ENCODE peak calls at places on chromosomes 12 and 14, in six cellular contexts. T is trophoblast cell, O is H9, H is H1, L is IMR-90, B is mesenchymal stem cell. F is an unnamed sample. For H3K79me1, the result is how much of the 10 kb centered on the place peaks cover.

GRCh38 chr12:64679487-64679983 is 69.2 kb downstream of the RASSF3 start:
- DNase-seq in O (no peak), H (no peak), B (no peak), T (no peak), L (peak), F (no peak)

GRCh38 chr12:44930972-44931600 is 55.0 kb upstream of the NELL2 start:
- DNase-seq in L (peak), T (peak), H (no peak), O (no peak), B (peak), F (peak)

GRCh38 chr12:65826513-65827171 is 2.4 kb downstream of the HMGA2 start:
- DNase-seq in B (peak), L (peak), O (no peak), H (no peak), T (no peak), F (no peak)

GRCh38 chr12:71755146-71755892 is 656 bp downstream of the RAB21 start:
- DNase-seq in T (peak), O (no peak), B (peak), H (no peak), L (peak), F (no peak)

GRCh38 chr14:50233335-50234250 is 2.2 kb upstream of the SOS2 start:
- DNase-seq in O (no peak), T (peak), H (no peak), B (no peak), L (no peak), F (no peak)

GRCh38 chr12:63965936-63966602 is 121.6 kb downstream of the SRGAP1 start:
- DNase-seq in B (no peak), H (no peak), L (peak), O (no peak), T (no peak), F (no peak)

GRCh38 chr12:3103806-3104205 is 26.6 kb downstream of the TSPAN9 start:
- DNase-seq in H (no peak), O (no peak), B (no peak), L (no peak), T (no peak), F (no peak)

GRCh38 chr14:78714722-78715121 is 544.5 kb downstream of the NRXN3 start:
- DNase-seq in B (no peak), H (no peak), L (no peak), O (no peak), T (no peak), F (no peak)

GRCh38 chr12:69284131-69284530 is 44.8 kb downstream of the CPSF6 start:
- DNase-seq in L (peak), H (peak), O (peak), B (peak), T (peak), F (peak)

GRCh38 chr14:42163136-42163535 is 556.5 kb downstream of the LRFN5 start:
- DNase-seq in L (no peak), B (no peak), T (no peak), O (no peak), H (no peak), F (no peak)

GRCh38 chr12:26239508-26240328 is 44.3 kb downstream of the SSPN start:
- DNase-seq in B (peak), L (peak), H (no peak), T (no peak), O (no peak), F (no peak)

GRCh38 chr14:95564060-95564459 is 29.2 kb downstream of the GLRX5 start:
- DNase-seq in B (no peak), T (no peak), H (no peak), O (no peak), L (peak), F (no peak)

DNA sequence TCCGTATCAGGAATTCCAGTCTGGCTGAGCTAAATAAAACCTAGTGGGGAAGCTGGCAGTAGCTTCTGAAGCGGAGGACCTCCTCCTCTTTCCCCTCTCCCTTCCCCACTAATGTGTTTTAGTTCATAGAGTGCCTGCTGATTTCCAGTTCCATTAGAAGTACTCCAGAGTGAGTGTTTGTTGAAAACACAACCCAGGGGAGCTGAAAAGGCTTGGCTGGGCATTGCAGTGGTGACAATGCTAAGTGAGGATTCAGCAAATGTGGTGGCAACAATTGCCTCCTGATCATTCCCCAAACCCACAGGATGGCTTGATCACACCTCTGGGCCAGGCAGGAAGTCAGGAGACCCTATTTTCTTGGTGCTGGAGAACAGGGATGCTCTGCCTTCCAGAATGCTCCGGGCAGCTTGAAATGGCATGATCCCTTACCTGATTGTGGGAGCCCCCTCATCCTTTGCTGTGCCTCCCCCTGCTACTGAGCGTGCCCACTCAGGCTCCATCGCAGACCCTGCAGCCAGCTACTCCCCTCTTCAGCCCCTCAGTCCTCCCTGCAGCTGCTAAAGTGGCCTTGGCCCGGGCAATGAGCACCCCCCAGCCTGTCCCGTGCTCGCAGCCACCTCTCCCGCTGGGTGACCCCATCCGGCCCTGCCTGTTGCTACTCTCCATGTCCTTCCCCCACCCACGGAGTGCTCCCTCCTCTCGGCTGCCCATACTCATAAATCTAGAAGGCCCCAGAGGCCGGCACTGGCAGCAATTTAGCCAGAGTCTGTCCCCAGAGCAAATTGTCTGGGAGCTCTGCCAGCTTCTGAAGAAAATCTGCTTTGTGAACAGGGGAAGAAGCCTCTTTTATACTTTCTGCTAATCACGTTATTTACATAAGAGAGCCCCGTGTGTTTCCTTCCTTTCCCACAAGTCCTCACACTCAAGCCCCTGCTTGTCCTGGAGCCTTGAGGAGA is 143.9 kb upstream of the FRMD6 start:
- DNase-seq in B (peak), L (peak), T (no peak), O (no peak), H (no peak), F (no peak)
- H2AFZ ChIP-seq in B (no peak), L (peak), T (no peak), O (no peak), H (peak), F (peak)

DNA sequence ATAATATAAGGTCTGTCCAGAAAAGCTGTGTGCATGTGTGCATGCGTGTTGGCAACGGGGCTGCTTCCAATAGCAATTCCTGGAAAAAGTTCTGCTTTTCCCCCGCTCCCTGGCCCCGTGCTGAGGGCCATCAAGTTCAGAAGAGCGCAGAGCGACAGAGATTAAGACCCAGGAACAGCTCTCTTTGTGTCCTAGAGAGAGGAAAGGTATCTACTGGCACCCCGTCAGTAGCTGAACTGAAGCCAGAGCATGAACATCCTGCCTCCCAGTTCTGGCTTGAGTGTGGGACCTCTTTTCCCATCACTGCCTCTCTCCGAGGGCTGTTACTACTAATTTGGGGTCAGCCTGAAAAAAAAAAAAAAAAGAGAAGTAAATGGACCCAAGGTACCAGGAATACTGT is 15.5 kb downstream of the HDAC7 start:
- DNase-seq in T (no peak), H (no peak), O (no peak), B (no peak), L (no peak), F (no peak)
- H3K79me1 ChIP-seq in T (under half), H (under half), O (under half), B (under half), L (half or more), F (under half)

DNA sequence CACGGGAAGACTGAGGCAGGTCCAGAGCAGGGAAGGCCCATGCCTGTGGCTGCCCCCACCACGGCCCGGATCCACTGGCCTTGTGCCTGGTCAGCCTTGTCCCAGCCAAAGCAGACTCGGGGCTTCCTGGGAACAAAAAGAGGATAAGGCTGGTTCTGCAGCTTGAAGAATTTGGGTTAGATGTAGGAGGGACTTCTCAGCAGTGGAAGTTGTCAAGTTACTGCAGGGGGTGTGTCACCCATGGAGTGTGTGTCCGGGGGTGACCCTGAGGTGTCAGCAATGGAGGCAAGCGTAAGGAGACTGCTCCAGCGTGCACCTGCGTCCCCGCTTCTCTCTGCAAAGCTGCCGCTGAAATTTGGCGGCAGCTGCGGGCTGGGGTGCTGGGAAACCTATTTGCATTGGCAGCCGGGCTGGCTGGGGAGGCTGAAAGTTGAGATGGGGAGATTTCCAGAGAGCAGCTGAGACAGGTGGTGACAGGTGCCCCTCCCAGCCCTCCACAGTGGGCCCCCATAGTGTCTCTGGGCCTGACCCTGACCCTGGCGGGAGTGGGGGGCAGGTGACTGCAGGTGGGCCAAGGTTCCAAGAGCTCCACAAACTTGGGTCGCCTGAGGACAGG is 12.5 kb upstream of the TNFAIP2 start:
- DNase-seq in B (no peak), L (peak), O (no peak), T (no peak), H (no peak), F (no peak)
- H3K9ac ChIP-seq in B (peak), L (peak), O (no peak), T (no peak), H (no peak), F (peak)

DNA sequence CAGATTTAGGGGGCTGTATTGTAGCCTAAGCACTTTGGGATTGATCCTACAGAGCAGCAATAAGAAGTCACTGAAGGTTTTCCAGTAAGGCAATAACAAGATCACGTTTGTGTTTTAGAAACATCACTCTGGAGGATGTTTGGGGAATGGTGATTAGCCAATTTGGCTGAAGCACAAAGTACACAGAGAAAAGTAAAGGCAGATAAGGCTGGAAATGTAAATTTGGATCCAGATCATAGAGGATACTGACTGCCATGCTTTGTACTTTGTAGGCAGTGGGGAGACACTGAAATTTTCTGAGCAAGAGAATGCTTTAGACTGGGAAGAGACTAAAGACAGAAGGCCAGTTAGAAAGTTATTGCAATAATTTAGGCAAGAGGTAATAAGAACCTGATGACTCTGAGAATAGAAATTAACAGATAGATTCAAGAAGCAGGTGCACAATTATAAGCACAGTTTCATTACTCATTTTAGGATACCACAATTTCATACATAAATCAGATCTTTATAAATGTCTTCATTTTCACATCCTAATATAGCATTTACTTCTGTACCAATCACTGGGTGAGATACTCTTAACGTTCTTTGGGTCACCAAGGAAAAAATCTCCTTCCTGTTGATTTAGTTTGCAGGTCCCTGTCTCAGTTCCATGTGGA is 314.5 kb upstream of the GARIN6 start:
- DNase-seq in B (no peak), L (no peak), O (no peak), T (no peak), H (no peak), F (no peak)
- H2AFZ ChIP-seq in B (no peak), L (no peak), O (no peak), T (no peak), H (no peak), F (no peak)

DNA sequence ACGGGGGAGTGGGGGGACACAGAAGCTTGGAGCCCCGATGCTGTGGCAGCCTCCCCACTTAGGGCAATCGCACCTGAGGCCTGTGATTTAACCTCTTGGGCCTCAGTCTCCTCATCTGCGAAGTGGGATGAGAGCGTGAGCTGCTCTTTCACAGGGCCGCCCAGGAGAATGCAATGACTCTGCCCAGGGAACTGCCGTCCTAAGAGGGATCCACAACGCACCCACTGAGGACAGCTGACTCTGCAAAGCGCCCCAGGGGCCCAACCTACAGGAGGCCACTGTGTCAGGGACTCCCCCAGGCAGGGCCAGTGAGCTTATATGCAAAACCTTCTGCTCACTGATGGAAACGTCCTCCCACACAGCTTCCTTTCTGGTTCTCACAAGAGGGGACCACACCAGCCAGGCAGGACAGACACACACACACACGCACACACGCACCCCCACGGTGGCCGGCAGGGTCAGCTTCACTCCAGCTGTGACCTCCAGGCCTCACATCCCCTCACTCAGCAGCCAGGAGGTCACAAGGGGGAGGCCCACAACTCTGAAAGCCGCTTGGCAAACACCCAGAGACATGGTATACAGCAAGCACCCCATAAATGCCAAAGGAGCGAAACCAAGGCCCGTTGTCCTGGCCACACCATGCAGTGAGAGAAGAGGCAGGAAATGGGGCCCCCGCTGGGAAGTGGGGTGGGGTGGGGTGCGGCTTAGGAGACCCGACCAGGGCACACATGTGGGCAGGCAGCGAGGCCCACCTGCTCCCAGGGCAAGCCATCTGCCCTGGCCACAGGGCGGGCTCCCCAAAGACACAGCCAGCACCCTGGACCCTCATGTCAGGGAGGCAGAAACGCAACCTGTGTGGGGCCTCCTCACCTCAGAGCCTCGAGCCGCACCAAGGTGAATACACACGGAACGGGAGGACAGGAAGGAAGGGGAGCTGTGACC is 73.3 kb downstream of the NCOR2 start:
- DNase-seq in T (no peak), O (no peak), H (no peak), L (no peak), B (no peak), F (no peak)
- H3K79me1 ChIP-seq in T (under half), O (under half), H (under half), L (half or more), B (under half), F (under half)

GRCh38 chr12:49264873-49265792 is at the start of gene TUBA1C:
- DNase-seq in O (peak), B (peak), H (peak), T (peak), L (peak), F (peak)
- H3K9ac ChIP-seq in O (peak), B (peak), H (peak), T (peak), L (peak), F (peak)

GRCh38 chr12:16347391-16348298 is at the start of gene MGST1:
- DNase-seq in H (peak), O (peak), L (peak), T (no peak), B (peak), F (peak)

GRCh38 chr12:16350682-16351081 is 3.2 kb downstream of the MGST1 start:
- DNase-seq in H (no peak), B (peak), T (peak), L (peak), O (no peak), F (peak)

GRCh38 chr12:16349132-16349463 is 1.7 kb downstream of the MGST1 start:
- DNase-seq in H (no peak), O (no peak), L (peak), T (no peak), B (peak), F (no peak)

GRCh38 chr12:16348435-16349131 is 1.1 kb downstream of the MGST1 start:
- DNase-seq in T (no peak), H (no peak), O (no peak), B (peak), L (peak), F (no peak)

DNA sequence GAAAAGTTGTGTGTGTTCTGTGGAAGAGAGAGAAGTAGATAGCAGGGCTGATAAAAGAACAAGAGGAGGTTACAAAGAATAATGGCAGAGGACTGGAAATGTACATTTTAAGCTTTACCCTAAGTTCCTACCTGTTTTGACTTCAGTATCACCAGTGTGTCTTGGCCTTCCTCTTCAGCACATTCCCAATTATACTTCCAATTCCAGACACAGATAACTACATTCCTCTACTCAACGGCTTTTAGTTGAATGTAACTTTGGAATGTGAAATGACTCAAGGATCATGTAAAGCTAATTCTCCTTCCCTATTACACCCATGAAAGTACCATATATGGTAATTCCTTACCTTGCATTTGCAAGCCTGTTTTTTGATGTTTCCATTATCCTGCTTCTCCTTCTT is 5.0 kb downstream of the MGST1 start:
- DNase-seq in L (peak), B (peak), T (no peak), O (no peak), H (no peak), F (no peak)
- H2AFZ ChIP-seq in L (no peak), B (no peak), T (no peak), O (no peak), H (no peak), F (no peak)

DNA sequence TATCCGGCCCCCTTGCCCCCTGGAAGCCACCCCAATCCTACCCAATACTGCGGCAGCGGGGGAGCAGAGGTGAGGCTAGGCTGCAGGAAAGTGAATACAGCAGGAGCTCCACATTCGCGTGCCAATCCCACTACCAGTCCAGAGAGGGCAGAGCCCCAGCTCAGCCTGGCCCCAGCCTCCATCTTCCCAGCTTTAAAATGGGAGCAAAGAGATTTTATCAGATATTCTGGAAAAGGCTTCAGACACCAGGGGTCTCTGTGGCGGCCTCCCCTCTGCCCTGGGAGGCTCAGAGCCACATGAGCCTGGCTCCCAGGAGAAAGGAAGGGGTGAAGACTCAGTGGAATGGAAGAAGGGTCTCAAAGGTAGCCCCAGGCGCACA is 72.7 kb downstream of the NCOR2 start:
- DNase-seq in L (no peak), T (no peak), B (no peak), O (no peak), H (no peak), F (no peak)
- H3K79me1 ChIP-seq in L (half or more), T (under half), B (under half), O (under half), H (under half), F (under half)

DNA sequence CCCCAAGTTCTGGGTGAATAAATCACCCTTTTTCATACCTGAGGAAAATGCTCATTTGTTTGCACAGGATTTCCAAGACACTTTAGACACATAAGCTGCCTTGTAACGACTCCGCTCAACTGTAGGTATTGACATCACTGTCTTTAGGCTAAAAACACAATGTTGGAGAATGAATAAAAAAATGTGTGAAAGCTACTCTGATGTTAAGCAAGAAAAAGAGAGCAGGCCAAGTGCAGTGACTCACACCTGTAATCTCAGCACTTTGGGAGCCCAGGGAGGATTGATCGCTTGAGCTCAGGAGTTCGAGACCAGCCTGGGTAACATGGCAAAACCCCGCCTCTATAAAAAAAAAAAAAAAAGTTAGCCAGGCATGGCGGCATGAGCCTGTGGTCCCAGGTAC is 11.1 kb upstream of the CIPC start:
- DNase-seq in L (no peak), H (no peak), T (peak), O (no peak), B (no peak), F (no peak)
- H3K9ac ChIP-seq in L (no peak), H (no peak), T (no peak), O (no peak), B (no peak), F (no peak)

DNA sequence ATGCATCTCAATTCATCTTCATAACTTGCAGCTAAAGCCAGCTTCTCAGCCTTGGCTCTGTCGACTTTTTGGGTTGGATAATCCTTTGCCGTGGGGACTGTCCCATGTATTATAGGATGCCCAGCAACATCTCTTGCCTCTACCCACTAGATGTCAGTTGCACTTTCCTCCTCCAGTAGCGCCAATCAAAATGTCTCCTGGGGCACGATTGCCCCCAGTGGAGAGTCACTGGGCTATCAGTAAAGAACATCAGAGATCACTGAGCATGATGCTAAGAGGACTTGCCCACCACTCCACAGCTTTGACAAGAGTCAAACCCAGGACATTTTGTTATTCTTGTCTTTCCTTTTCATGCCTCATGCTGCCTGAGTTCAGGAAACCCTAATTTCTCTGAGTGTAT is 980.4 kb downstream of the VRK1 start:
- DNase-seq in B (no peak), O (no peak), T (no peak), H (no peak), L (no peak), F (no peak)
- H2AFZ ChIP-seq in B (no peak), O (no peak), T (no peak), H (no peak), L (no peak), F (no peak)

F was measured in neuronal stem cell.